ENCODE peak calls at places on chromosomes 5 and 9, in seven cellular contexts. M, V, S, Q, B, F and N are unnamed samples.

GRCh38 chr5:149486726-149487635 is 64.3 kb downstream of the CSNK1A1 start:
- DNase-seq in F (no peak), Q (no peak), V (no peak), M (peak; percentile 61), B (no peak), S (no peak), N (no peak)

GRCh38 chr5:177025139-177025538 is 2.6 kb downstream of the ZNF346 start:
- DNase-seq in F (no peak), Q (no peak), B (no peak), S (no peak), V (no peak), M (no peak), N (no peak)

GRCh38 chr9:129620669-129621295 is at the start of gene C9orf50:
- DNase-seq in S (no peak), V (no peak), B (no peak), M (no peak), Q (no peak), F (no peak), N (no peak)

GRCh38 chr5:751496-751895 is 33.0 kb downstream of the ZDHHC11B start:
- DNase-seq in B (peak; percentile 1), S (no peak), V (no peak), Q (no peak), F (no peak), M (no peak), N (no peak)

GRCh38 chr5:1881273-1881586 is 1.5 kb downstream of the IRX4 start:
- DNase-seq in M (no peak), V (peak; percentile 62), Q (peak; percentile 75), B (no peak), S (no peak), F (peak; percentile 57), N (no peak)

GRCh38 chr9:69035438-69036316 is at the start of gene FXN:
- DNase-seq in M (peak; percentile 61), B (peak; percentile 94), V (peak; percentile 84), S (peak; percentile 38), Q (peak; percentile 56), F (peak; percentile 85), N (peak; percentile 83)

GRCh38 chr5:93163010-93163663 is 417.9 kb downstream of the NR2F1-AS1 start:
- DNase-seq in Q (peak; percentile 91), F (no peak), V (peak; percentile 51), S (no peak), B (no peak), M (no peak), N (no peak)

GRCh38 chr5:170343177-170343576 is 45.6 kb upstream of the LCP2 start:
- DNase-seq in Q (no peak), V (no peak), M (no peak), F (no peak), S (no peak), B (no peak), N (no peak)

GRCh38 chr5:32274548-32275420 is 38.0 kb downstream of the MTMR12 start:
- DNase-seq in B (no peak), Q (no peak), V (no peak), F (no peak), S (no peak), M (no peak), N (no peak)

GRCh38 chr5:180975338-180975737 is 13.3 kb upstream of the BTNL3 start:
- DNase-seq in F (no peak), M (no peak), S (no peak), V (no peak), Q (no peak), B (no peak), N (no peak)

GRCh38 chr9:134325096-134325812 is 1.0 kb upstream of the RXRA start:
- DNase-seq in M (no peak), F (peak; percentile 64), B (no peak), Q (no peak), S (no peak), V (peak; percentile 39), N (peak; percentile 62)

GRCh38 chr5:124923131-124923530 is 176.7 kb upstream of the ZNF608 start:
- DNase-seq in B (no peak), F (no peak), Q (no peak), S (no peak), V (no peak), M (no peak), N (no peak)

GRCh38 chr5:112473989-112474388 is 54.9 kb upstream of the EPB41L4A start:
- DNase-seq in M (no peak), V (no peak), Q (no peak), F (no peak), B (no peak), S (no peak), N (no peak)

GRCh38 chr9:130972277-130972956 is 33.4 kb upstream of the FIBCD1 start:
- DNase-seq in F (no peak), V (no peak), B (no peak), Q (no peak), M (no peak), S (no peak), N (no peak)

GRCh38 chr9:116208417-116209232 is 55.0 kb downstream of the PAPPA start:
- DNase-seq in B (no peak), S (no peak), F (no peak), Q (no peak), V (peak; percentile 54), M (no peak), N (no peak)

GRCh38 chr9:124478014-124478753 is 27.9 kb downstream of the ADGRD2 start:
- DNase-seq in F (no peak), Q (no peak), S (no peak), B (peak; percentile 85), M (no peak), V (no peak), N (peak; percentile 76)

GRCh38 chr5:32767948-32768427 is 56.9 kb downstream of the NPR3 start:
- DNase-seq in S (peak; percentile 98), V (peak; percentile 99), M (peak; percentile 80), Q (peak; percentile 54), F (no peak), B (no peak), N (no peak)

GRCh38 chr9:6757988-6758417 is 230 bp downstream of the KDM4C start:
- DNase-seq in S (no peak), F (peak; percentile 92), Q (no peak), V (no peak), M (no peak), B (peak; percentile 100), N (peak; percentile 97)

DNA sequence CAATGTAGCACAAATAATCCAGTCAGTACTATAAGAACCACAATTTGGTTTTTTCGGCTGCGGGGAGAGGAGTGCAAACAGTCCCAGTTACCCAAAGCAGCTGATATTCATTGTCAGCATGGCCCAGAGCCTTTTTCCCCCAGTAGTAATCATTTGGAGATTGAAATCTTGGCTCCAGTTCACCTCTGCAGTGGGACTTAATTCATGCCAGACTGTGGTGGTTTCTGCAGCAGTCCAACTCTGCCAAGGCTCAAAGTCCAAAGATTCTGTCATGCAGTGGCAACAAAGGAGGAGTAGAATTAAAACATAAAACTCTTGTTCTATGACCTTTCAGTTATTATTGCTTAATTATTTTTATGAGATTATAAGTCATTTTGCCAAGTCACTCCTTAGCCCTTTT is 25.0 kb upstream of the TRIM36 start:
- DNase-seq in V (no peak), B (peak; percentile 67), Q (no peak), M (peak; percentile 60), S (no peak), F (no peak), N (no peak)
- H3K4me3 ChIP-seq in V (no peak overlapping the region), B (no peak overlapping the region), Q (no peak overlapping the region), M (no peak overlapping the region), S (no peak overlapping the region), F (no peak overlapping the region), N (no peak overlapping the region)

GRCh38 chr9:86637515-86637914 is 283.3 kb upstream of the TUT7 start:
- DNase-seq in M (no peak), V (peak; percentile 20), F (peak; percentile 40), Q (no peak), B (peak; percentile 45), S (no peak), N (peak; percentile 88)
- H3K4me1 ChIP-seq in M (no peaks in the 10 kb centered on the region), V (no peaks in the 10 kb centered on the region), F (peaks cover 10% of the 10 kb centered on the region), Q (no peaks in the 10 kb centered on the region), B (no peaks in the 10 kb centered on the region), S (no peaks in the 10 kb centered on the region), N (no peaks in the 10 kb centered on the region)

DNA sequence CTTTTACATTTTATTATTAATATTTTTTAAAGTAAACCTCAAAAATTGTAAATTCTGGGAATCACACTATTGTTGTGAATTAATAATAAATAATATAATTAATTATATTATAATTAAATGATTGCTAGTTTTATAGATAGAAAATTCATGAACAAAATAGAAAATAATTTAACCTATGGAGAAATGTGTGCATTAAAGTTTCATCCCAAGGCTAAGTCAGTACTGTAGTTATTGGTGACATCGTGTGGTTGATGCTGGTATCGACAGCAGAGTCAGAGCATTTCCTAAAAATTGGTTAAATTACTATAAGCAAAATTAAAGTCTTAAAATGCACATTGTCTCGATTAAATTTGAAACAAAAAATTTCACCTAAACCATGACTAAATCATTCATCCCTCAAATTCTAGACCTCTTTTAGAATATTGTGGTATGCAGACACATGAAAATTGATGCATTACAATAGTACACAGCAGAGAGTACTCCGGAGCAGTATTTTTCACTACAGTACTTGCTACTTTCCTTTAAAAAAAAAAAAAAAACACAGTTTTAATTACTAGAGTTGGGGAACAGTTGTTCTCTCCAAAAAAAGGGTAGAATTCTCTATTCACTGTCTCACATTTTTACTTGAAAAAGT is 73.9 kb downstream of the RORB start:
- DNase-seq in B (peak; percentile 41), S (peak; percentile 17), V (peak; percentile 31), Q (peak; percentile 16), M (peak; percentile 15), F (peak; percentile 11), N (peak; percentile 61)
- TF ChIP-seq REST in B (no peak), S (no peak), V (no peak), Q (no peak), M (no peak), F (no peak), N (no peak)

GRCh38 chr5:139459451-139459934 is 3.0 kb downstream of the ECSCR start:
- DNase-seq in S (no peak), F (no peak), M (peak; percentile 52), Q (no peak), V (no peak), B (peak; percentile 30), N (no peak)
- H3K4me3 ChIP-seq in S (no peak overlapping the region), F (no peak overlapping the region), M (no peak overlapping the region), Q (no peak overlapping the region), V (no peak overlapping the region), B (no peak overlapping the region), N (no peak overlapping the region)

GRCh38 chr5:136006164-136006563 is 22.6 kb upstream of the TGFBI start:
- DNase-seq in B (no peak), S (no peak), Q (no peak), M (no peak), F (no peak), V (peak; percentile 69), N (no peak)

GRCh38 chr5:136005371-136005770 is 23.4 kb upstream of the TGFBI start:
- DNase-seq in M (no peak), Q (no peak), B (no peak), S (no peak), F (no peak), V (no peak), N (no peak)

GRCh38 chr5:136006767-136007251 is 22.0 kb upstream of the TGFBI start:
- DNase-seq in S (no peak), Q (peak; percentile 36), M (no peak), B (no peak), F (no peak), V (peak; percentile 93), N (no peak)

GRCh38 chr5:136004436-136004835 is 24.4 kb upstream of the TGFBI start:
- DNase-seq in S (no peak), Q (no peak), F (no peak), B (no peak), V (no peak), M (no peak), N (no peak)

GRCh38 chr5:136007271-136007670 is 21.5 kb upstream of the TGFBI start:
- DNase-seq in Q (no peak), M (peak; percentile 62), B (no peak), S (no peak), V (no peak), F (no peak), N (no peak)
- H3K4me1 ChIP-seq in Q (peaks cover 32% of the 10 kb centered on the region), M (peaks cover 31% of the 10 kb centered on the region), B (peaks cover 39% of the 10 kb centered on the region), S (no peaks in the 10 kb centered on the region), V (peaks cover 65% of the 10 kb centered on the region), F (no peaks in the 10 kb centered on the region), N (no peaks in the 10 kb centered on the region)